ENCODE peak calls at places on chromosomes 4 and X, in six cellular contexts. X is COLO829; B is activated CD4-positive, CD25-positive, alpha-beta regulatory T cell treated with anti-CD3 and anti-CD28 coated beads, Interleukin-2, amount 50 U/mL, for 72 hours; U is activated CD8-positive, alpha-beta T cell treated with anti-CD3 and anti-CD28 coated beads, Interleukin-2, amount 10 ng/mL, durations not matched to agents 7 days and 5 days; T is GM04503; A is activated T-helper 1 cell treated with Interleukin-2 at 50 U/mL for 16 hours. W is an unnamed sample.
A peak's percentile ranks its signal among the peaks of the same experiment; 100 is the strongest.

GRCh38 chr4:10173039-10173753 is 56.6 kb upstream of the WDR1 start:
- DNase-seq in U (no peak), T (no peak), A (no peak), B (no peak), X (no peak), W (no peak)

GRCh38 chrX:116272328-116272727 is 101.8 kb downstream of the AGTR2 start:
- DNase-seq in T (peak; percentile 31), X (peak; percentile 35), U (no peak), A (no peak), B (no peak), W (no peak)

GRCh38 chr4:33160126-33160525 is 2440.0 kb downstream of the PCDH7 start:
- DNase-seq in B (no peak), T (no peak), A (no peak), U (no peak), X (peak; percentile 3), W (peak; percentile 15)

GRCh38 chr4:54588404-54588803 is 69.4 kb upstream of the KIT start:
- DNase-seq in U (no peak), X (no peak), T (no peak), B (no peak), A (no peak), W (no peak)

GRCh38 chr4:85932371-85933305 is 427.2 kb downstream of the MAPK10 start:
- DNase-seq in B (no peak), T (no peak), X (no peak), U (no peak), A (no peak), W (peak; percentile 26)

GRCh38 chrX:151151668-151152267 is 24.6 kb upstream of the GPR50 start:
- DNase-seq in T (peak; percentile 6), A (no peak), X (peak; percentile 45), B (no peak), U (peak; percentile 41), W (peak; percentile 64)

GRCh38 chrX:132226169-132226568 is 6.9 kb upstream of the RAP2C start:
- DNase-seq in A (no peak), U (no peak), T (no peak), X (no peak), B (no peak), W (no peak)

GRCh38 chrX:267771-268261 is 13.4 kb upstream of the PLCXD1 start:
- DNase-seq in U (no peak), T (no peak), B (no peak), X (no peak), A (no peak), W (no peak)

GRCh38 chr4:159008671-159009070 is 94.2 kb upstream of the RAPGEF2 start:
- DNase-seq in T (no peak), A (no peak), X (no peak), U (no peak), B (no peak), W (no peak)

GRCh38 chrX:10240918-10241317 is 84.1 kb downstream of the CLCN4 start:
- DNase-seq in A (no peak), X (no peak), B (no peak), T (peak; percentile 52), U (no peak), W (no peak)

GRCh38 chrX:100944601-100945000 is 15.9 kb upstream of the XKRX start:
- DNase-seq in A (no peak), U (no peak), B (no peak), X (no peak), T (no peak), W (no peak)

GRCh38 chr4:180057891-180058643 is 2185.1 kb upstream of the TENM3 start:
- DNase-seq in B (no peak), U (peak; percentile 22), A (no peak), T (no peak), X (no peak), W (peak; percentile 37)

GRCh38 chrX:154365052-154365600 is 9.3 kb downstream of the FLNA start:
- DNase-seq in X (no peak), T (no peak), B (no peak), A (no peak), U (no peak), W (no peak)

GRCh38 chrX:16836371-16836770 is 33.8 kb downstream of the RBBP7 start:
- DNase-seq in X (no peak), U (no peak), T (no peak), A (no peak), B (no peak), W (no peak)

GRCh38 chr4:132123870-132124623 is 1025.0 kb upstream of the PCDH10 start:
- DNase-seq in T (no peak), X (no peak), A (no peak), B (no peak), U (no peak), W (peak; percentile 12)

GRCh38 chr4:61201562-61202099 is 1.5 kb downstream of the ADGRL3 start:
- DNase-seq in X (no peak), U (no peak), B (no peak), T (no peak), A (no peak), W (no peak)

GRCh38 chrX:71493111-71493613 is 39.7 kb upstream of the OGT start:
- DNase-seq in T (no peak), B (no peak), X (peak; percentile 11), U (no peak), A (no peak), W (no peak)

GRCh38 chr4:92305878-92306520 is 2.2 kb downstream of the GRID2 start:
- DNase-seq in T (no peak), B (no peak), X (no peak), A (no peak), U (no peak), W (no peak)

GRCh38 chr4:64503945-64504675 is 94.9 kb upstream of the TECRL start:
- DNase-seq in U (no peak), A (no peak), B (no peak), T (no peak), X (no peak), W (no peak)

GRCh38 chrX:17638731-17639130 is 98.6 kb upstream of the SCML1 start:
- DNase-seq in X (no peak), A (no peak), U (no peak), T (no peak), B (no peak), W (no peak)

GRCh38 chrX:21905209-21905735 is 35.2 kb upstream of the SMS start:
- DNase-seq in X (no peak), B (no peak), A (no peak), T (no peak), U (no peak), W (peak; percentile 97)

GRCh38 chr4:122765702-122766352 is 33.3 kb downstream of the BBS12 start:
- DNase-seq in X (no peak), B (no peak), T (peak; percentile 82), U (no peak), A (no peak), W (no peak)

GRCh38 chrX:71285929-71286328 is 2.5 kb downstream of the NONO start:
- DNase-seq in A (no peak), X (no peak), U (no peak), B (no peak), T (no peak), W (no peak)

GRCh38 chr4:101400096-101400495 is 52.8 kb upstream of the PPP3CA start:
- DNase-seq in X (peak; percentile 10), A (no peak), T (no peak), B (no peak), U (peak; percentile 68), W (no peak)

GRCh38 chr4:183798249-183798920 is 106.7 kb upstream of the STOX2 start:
- DNase-seq in T (no peak), U (no peak), X (no peak), B (no peak), A (no peak), W (peak; percentile 38)

GRCh38 chr4:1536579-1537409 is 130.6 kb upstream of the NKX1-1 start:
- DNase-seq in U (no peak), A (no peak), X (no peak), T (no peak), B (no peak), W (no peak)

GRCh38 chr4:56681158-56681848 is at the start of gene HOPX:
- DNase-seq in T (no peak), A (peak; percentile 6), X (no peak), U (peak; percentile 47), B (peak; percentile 38), W (no peak)

GRCh38 chrX:32443841-32444240 is 767.5 kb downstream of the DMD start:
- DNase-seq in X (no peak), T (no peak), B (no peak), A (no peak), U (no peak), W (no peak)

GRCh38 chr4:2587215-2587823 is 50.9 kb downstream of the FAM193A start:
- DNase-seq in B (no peak), X (no peak), U (no peak), A (no peak), T (no peak), W (no peak)

GRCh38 chrX:1725472-1725871 is 110.6 kb downstream of the ASMT start:
- DNase-seq in X (no peak), A (no peak), T (no peak), B (no peak), U (no peak), W (no peak)